ENCODE peak calls at places on chromosome 17, in four cellular contexts. H is Caco-2, Q is ascending aorta, E is left ventricle myocardium inferior. P is an unnamed sample.

GRCh38 chr17:65750678-65751077 is 189.2 kb upstream of the AXIN2 start:
- DNase-seq in H (no peak), Q (no peak), E (peak; percentile 73), P (peak; percentile 79)

GRCh38 chr17:21377821-21378396 is 1.8 kb downstream of the KCNJ12 start:
- DNase-seq in H (no peak), Q (no peak), E (no peak), P (no peak)

GRCh38 chr17:64133546-64134215 is 3.7 kb upstream of the ERN1 start:
- DNase-seq in H (peak; percentile 62), Q (no peak), E (no peak), P (no peak)

GRCh38 chr17:20073056-20073979 is 64.2 kb downstream of the SPECC1 start:
- DNase-seq in H (no peak), Q (no peak), E (peak; percentile 67), P (no peak)

GRCh38 chr17:37465058-37465616 is 24.6 kb upstream of the DUSP14 start:
- DNase-seq in H (no peak), Q (no peak), E (no peak), P (no peak)

GRCh38 chr17:42502926-42503325 is 33.1 kb upstream of the NAGLU start:
- DNase-seq in H (no peak), Q (no peak), E (no peak), P (no peak)

GRCh38 chr17:52048503-52048902 is 110.0 kb downstream of the CA10 start:
- DNase-seq in H (no peak), Q (no peak), E (no peak), P (no peak)

GRCh38 chr17:5892897-5893656 is 177.1 kb upstream of the WSCD1 start:
- DNase-seq in H (no peak), Q (no peak), E (no peak), P (no peak)

GRCh38 chr17:50680126-50680525 is 27.6 kb downstream of the ANKRD40 start:
- DNase-seq in H (no peak), Q (no peak), E (no peak), P (no peak)

GRCh38 chr17:38320482-38320881 is 23.3 kb downstream of the GPR179 start:
- DNase-seq in H (peak; percentile 70), Q (no peak), E (no peak), P (peak; percentile 93)

GRCh38 chr17:51120357-51120738 is 320 bp downstream of the SPAG9 start:
- DNase-seq in H (peak; percentile 71), Q (no peak), E (no peak), P (no peak)

GRCh38 chr17:49435630-49436029 is 20.9 kb upstream of the PHB1 start:
- DNase-seq in H (peak; percentile 37), Q (no peak), E (no peak), P (no peak)

GRCh38 chr17:57530508-57530907 is 214.6 kb downstream of the CCDC182 start:
- DNase-seq in H (no peak), Q (no peak), E (no peak), P (peak; percentile 17)

GRCh38 chr17:79627766-79628690 is 17.2 kb upstream of the RBFOX3 start:
- DNase-seq in H (peak; percentile 21), Q (no peak), E (peak; percentile 3), P (no peak)

GRCh38 chr17:16486373-16487250 is 5.4 kb downstream of the LRRC75A start:
- DNase-seq in H (no peak), Q (peak; percentile 21), E (peak; percentile 77), P (peak; percentile 75)

DNA sequence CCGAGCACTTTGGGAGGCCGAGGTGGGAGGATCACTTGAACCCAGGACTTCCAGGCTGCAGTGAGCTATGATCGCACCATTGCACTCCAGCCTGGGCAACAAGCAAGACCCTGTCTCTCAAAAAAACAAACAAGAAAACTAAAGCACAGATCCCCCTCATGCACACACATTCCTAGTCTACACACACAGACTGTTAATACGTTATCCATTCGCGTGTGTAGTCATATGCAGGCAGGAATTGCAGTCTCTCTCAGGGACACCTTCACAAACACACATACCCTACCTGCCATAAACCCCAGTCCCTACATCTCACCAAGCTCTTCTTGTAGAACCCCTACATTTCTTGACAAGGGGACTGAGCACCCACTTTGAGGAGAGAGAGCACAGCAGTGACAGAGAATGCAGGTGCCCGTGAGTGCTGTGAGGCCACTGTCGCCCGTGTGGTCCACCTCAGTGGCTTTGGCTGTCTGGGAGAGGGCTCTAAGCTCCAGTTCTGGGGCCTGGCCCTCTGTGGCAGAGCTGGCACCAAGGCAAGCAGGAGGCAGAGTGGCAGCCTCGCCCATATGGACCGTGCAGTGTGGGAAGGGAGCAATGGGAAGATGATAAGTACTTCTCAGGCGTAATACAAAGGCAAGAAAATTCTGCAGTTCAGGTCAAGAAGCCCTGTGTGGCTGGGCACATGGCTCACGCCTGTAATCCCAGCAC is 59.0 kb upstream of the RPH3AL start:
- DNase-seq in H (no peak), Q (no peak), E (no peak), P (no peak)
- H3K4me3 ChIP-seq in H (no peak overlapping the region), Q (peak overlapping the region; percentile 87), E (peak overlapping the region; percentile 93), P (no peak overlapping the region)

DNA sequence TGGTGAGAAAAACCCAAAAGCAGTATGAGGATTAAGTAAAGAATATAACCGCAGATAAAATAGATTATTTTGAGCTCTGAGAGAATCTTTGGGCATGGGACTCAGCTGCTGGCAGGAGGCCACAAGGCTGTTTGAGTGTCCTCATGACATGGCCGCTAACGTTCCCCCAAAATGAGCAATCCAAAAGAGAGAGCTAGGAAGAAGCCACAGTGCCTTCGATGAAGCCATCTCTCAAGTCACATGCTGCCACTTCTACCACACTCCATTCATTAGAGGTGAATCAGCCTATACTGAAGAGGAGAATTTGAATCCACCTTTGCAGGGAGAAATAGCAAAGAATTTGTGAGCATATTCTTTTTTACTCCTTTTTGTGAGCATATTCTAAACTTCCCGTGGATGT is 34.2 kb downstream of the ANKFY1 start:
- DNase-seq in H (no peak), Q (no peak), E (peak; percentile 51), P (no peak)
- H3K4me3 ChIP-seq in H (no peak overlapping the region), Q (peak overlapping the region; percentile 46), E (peak overlapping the region; percentile 31), P (peak overlapping the region; percentile 17)

DNA sequence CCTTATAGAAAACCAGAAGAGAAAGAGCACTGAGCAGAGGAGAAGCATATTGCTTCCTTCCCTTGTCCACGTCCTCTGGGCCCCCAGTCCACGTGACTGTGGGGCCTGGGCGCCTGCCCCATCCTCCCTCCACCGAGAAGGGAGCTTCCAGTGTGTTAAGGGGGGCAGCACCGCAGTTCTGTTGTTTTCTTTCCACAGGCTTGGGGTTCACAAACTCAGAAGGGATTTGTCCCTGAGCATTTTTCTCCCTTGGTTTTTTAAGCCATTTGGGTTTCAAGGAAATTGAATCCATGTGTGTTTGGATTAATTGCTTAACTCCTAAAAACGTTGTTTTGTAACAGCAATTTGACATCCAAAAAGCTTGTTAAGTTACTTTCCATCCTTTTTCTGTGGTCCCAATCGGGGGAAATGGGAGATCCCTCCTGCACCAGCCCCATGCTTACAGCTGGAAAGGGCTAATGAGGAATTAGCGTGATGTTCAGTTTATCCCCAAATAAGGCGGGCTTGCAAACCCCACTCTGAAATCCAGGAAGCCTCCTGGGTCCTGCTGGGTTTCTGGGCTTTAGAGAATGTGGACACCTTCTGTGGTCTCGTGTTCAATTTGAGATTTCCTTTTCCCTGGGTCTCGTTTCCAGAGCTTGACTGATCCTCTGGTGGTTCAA is 347.4 kb upstream of the TNRC6C start:
- DNase-seq in H (no peak), Q (no peak), E (no peak), P (no peak)
- H3K4me3 ChIP-seq in H (no peak overlapping the region), Q (no peak overlapping the region), E (no peak overlapping the region), P (no peak overlapping the region)

GRCh38 chr17:72788950-72789585 is 303.4 kb downstream of the SLC39A11 start:
- DNase-seq in H (peak; percentile 46), Q (no peak), E (no peak), P (no peak)
- H3K4me3 ChIP-seq in H (no peak overlapping the region), Q (no peak overlapping the region), E (no peak overlapping the region), P (no peak overlapping the region)

DNA sequence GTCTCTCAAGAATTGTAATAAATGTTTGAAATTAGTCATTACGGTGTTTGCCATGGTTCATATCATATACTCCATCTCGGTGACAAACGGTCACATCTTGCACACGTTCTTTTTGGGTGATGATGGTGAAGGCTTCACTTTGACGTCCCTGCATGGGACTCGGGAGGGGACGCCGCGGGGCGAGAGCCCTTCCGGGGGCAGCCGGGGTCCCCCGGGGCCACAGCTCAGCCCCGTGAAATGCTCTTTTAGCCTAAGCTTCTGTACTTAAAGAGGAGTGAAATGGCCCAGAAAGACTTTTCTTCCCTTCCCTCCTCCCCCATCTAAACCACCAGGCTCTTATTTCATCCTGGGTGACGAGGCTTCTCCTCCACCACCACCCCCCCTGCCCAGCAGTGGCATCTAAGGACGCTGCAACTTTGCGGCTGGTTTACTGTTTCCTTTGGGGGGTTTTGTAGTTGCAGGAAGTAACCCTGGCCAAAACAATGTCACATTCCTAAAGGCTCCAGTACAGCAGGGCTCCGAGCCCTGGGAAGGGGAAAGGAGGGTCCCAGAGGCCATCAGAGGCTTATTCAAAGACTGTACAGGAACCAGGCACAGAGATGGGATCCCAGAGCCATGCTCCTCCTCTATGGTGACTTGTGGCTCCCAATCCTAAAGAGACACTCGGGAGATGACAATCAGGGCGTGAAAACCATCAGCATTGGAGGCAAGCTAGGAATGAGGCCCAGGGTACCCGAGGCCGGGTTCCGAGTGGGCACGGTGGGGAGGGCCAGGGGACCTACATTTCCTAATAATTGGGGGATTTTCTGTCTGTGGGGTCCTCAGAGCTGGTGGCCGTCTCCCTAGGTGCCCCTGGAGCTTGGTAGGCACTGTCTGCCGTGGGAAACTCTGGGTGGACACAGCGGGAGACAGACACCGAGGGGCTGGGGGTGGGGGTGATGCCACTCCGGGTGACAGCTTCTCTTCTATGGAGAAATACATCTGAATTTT is 312.8 kb upstream of the TNRC6C start:
- DNase-seq in H (no peak), Q (no peak), E (no peak), P (no peak)
- H3K4me3 ChIP-seq in H (no peak overlapping the region), Q (peak overlapping the region; percentile 21), E (no peak overlapping the region), P (no peak overlapping the region)